ENCODE peak calls at places on chromosomes 7 and 10, in eight cellular contexts. H is HEK293T; I is left ventricle myocardium superior; G is NCI-H1105; O is MCF 10A; R is amygdala; N is activated naive CD4-positive, alpha-beta T cell; K is stimulated activated CD4-positive, alpha-beta T cell treated with anti-CD3 and anti-CD28 coated beads, Interleukin-1b, Interleukin-23, amount 100 ng/mL, for 24 hours. B is an unnamed sample.
A peak's percentile ranks its signal among the peaks of the same experiment; 100 is the strongest.

GRCh38 chr10:110306452-110306768 is 1.7 kb upstream of the SMNDC1 start:
- DNase-seq in H (no peak), I (no peak), G (no peak), O (no peak), R (no peak), N (no peak), K (no peak), B (no peak)

GRCh38 chr7:67462781-67463191 is 466.2 kb downstream of the TYW1 start:
- DNase-seq in H (no peak), I (peak; percentile 28), G (no peak), O (no peak), R (peak; percentile 3), N (no peak), K (no peak), B (no peak)

GRCh38 chr7:2172311-2173183 is 60.2 kb downstream of the MAD1L1 start:
- DNase-seq in H (no peak), I (no peak), G (peak; percentile 77), O (peak; percentile 97), R (no peak), N (no peak), K (no peak), B (peak; percentile 85)

GRCh38 chr7:447523-447922 is 72.1 kb downstream of the PDGFA start:
- DNase-seq in H (no peak), I (no peak), G (no peak), O (no peak), R (no peak), N (no peak), K (no peak), B (no peak)

GRCh38 chr7:31109751-31110150 is 57.6 kb downstream of the ADCYAP1R1 start:
- DNase-seq in H (no peak), I (no peak), G (no peak), O (no peak), R (no peak), N (no peak), K (no peak), B (no peak)

GRCh38 chr10:15324611-15325010 is 46.5 kb downstream of the FAM171A1 start:
- DNase-seq in H (no peak), I (no peak), G (no peak), O (no peak), R (no peak), N (no peak), K (no peak), B (no peak)

GRCh38 chr7:132592238-132592946 is 16.1 kb upstream of the PLXNA4 start:
- DNase-seq in H (no peak), I (no peak), G (no peak), O (no peak), R (no peak), N (no peak), K (no peak), B (no peak)

GRCh38 chr7:147245274-147245673 is 1128.7 kb downstream of the CNTNAP2 start:
- DNase-seq in H (peak; percentile 74), I (no peak), G (no peak), O (peak; percentile 62), R (no peak), N (no peak), K (no peak), B (peak; percentile 49)

GRCh38 chr7:24573554-24574338 is 494 bp downstream of the PALS2 start:
- DNase-seq in H (peak; percentile 42), I (peak; percentile 59), G (peak; percentile 43), O (peak; percentile 64), R (peak; percentile 42), N (peak; percentile 60), K (peak; percentile 12), B (no peak)

GRCh38 chr7:129574487-129574886 is 37.0 kb upstream of the NRF1 start:
- DNase-seq in H (no peak), I (peak; percentile 40), G (no peak), O (peak; percentile 18), R (no peak), N (no peak), K (no peak), B (no peak)

GRCh38 chr7:1192171-1192676 is 32.2 kb upstream of the ZFAND2A start:
- DNase-seq in H (no peak), I (no peak), G (no peak), O (peak; percentile 63), R (no peak), N (no peak), K (no peak), B (no peak)

GRCh38 chr10:6320320-6321010 is 117.7 kb downstream of the PFKFB3 start:
- DNase-seq in H (no peak), I (no peak), G (no peak), O (no peak), R (no peak), N (no peak), K (no peak), B (no peak)

GRCh38 chr7:127107601-127108007 is 145.1 kb downstream of the GRM8 start:
- DNase-seq in H (peak; percentile 55), I (no peak), G (no peak), O (peak; percentile 81), R (no peak), N (no peak), K (no peak), B (no peak)